ENCODE peak calls at places on chromosomes 1 and 21, in five cellular contexts. V, Q, T, H and D are unnamed samples. For H3K4me1, the result is how much of the 10 kb centered on the place peaks cover.

GRCh38 chr1:19388980-19389379 is 76.9 kb downstream of the SLC66A1 start:
- DNase-seq in H (no peak), Q (no peak), V (no peak), T (no peak), D (no peak)

GRCh38 chr1:111399792-111400610 is 27.5 kb downstream of the OVGP1 start:
- DNase-seq in H (peak), Q (no peak), T (peak), V (no peak), D (peak)

GRCh38 chr1:235670157-235670776 is 20.7 kb upstream of the GNG4 start:
- DNase-seq in T (no peak), Q (no peak), V (no peak), H (no peak), D (no peak)

GRCh38 chr1:218496561-218496960 is 151.4 kb downstream of the TGFB2 start:
- DNase-seq in T (no peak), H (peak), V (no peak), Q (no peak), D (no peak)

GRCh38 chr1:91527781-91528180 is 27.1 kb downstream of the CDC7 start:
- DNase-seq in T (no peak), V (no peak), Q (no peak), H (no peak), D (no peak)

GRCh38 chr1:235920596-235921375 is 54.1 kb upstream of the LYST start:
- DNase-seq in T (no peak), Q (no peak), V (no peak), H (no peak), D (no peak)

GRCh38 chr1:50077273-50077672 is 31.4 kb upstream of the ELAVL4 start:
- DNase-seq in T (no peak), H (no peak), V (no peak), Q (no peak), D (no peak)

GRCh38 chr1:111205724-111206070 is 5.3 kb upstream of the DENND2D start:
- DNase-seq in Q (no peak), V (no peak), T (no peak), H (no peak), D (no peak)

GRCh38 chr1:223653015-223653414 is 12.5 kb downstream of the CAPN8 start:
- DNase-seq in V (no peak), Q (no peak), H (no peak), T (no peak), D (no peak)

GRCh38 chr1:52007228-52008073 is 17.0 kb upstream of the RAB3B start:
- DNase-seq in H (no peak), V (no peak), Q (no peak), T (no peak), D (no peak)

GRCh38 chr1:85203573-85204169 is 2.9 kb upstream of the SYDE2 start:
- DNase-seq in H (no peak), Q (no peak), V (no peak), T (no peak), D (no peak)

GRCh38 chr1:40078512-40079333 is 18.3 kb downstream of the PPT1 start:
- DNase-seq in H (no peak), T (peak), Q (no peak), V (no peak), D (peak)

GRCh38 chr1:219160942-219161341 is 12.7 kb upstream of the LYPLAL1 start:
- DNase-seq in Q (no peak), T (no peak), H (no peak), V (no peak), D (no peak)

GRCh38 chr1:222892137-222892763 is 77.4 kb downstream of the DISP1 start:
- DNase-seq in T (no peak), V (no peak), H (no peak), Q (no peak), D (no peak)

GRCh38 chr1:171794085-171794484 is 12.6 kb downstream of the METTL13 start:
- DNase-seq in H (peak), T (no peak), Q (no peak), V (no peak), D (no peak)

GRCh38 chr1:93029317-93029716 is 49.8 kb upstream of the MTF2 start:
- DNase-seq in Q (no peak), H (no peak), V (no peak), T (no peak), D (no peak)

GRCh38 chr21:32916522-32917099 is 109.1 kb upstream of the OLIG2 start:
- DNase-seq in Q (no peak), T (no peak), H (no peak), V (no peak), D (no peak)

GRCh38 chr1:209645574-209646452 is 6.4 kb downstream of the LAMB3 start:
- DNase-seq in V (no peak), Q (no peak), H (no peak), T (no peak), D (no peak)

GRCh38 chr1:31891280-31891679 is 46.9 kb downstream of the PTP4A2 start:
- DNase-seq in Q (no peak), H (no peak), V (no peak), T (no peak), D (no peak)

GRCh38 chr21:44748621-44749020 is 37.2 kb upstream of the TSPEAR start:
- DNase-seq in V (no peak), T (no peak), H (no peak), Q (no peak), D (no peak)

GRCh38 chr1:223748405-223748772 is 36.0 kb downstream of the CAPN2 start:
- DNase-seq in T (no peak), Q (peak), V (no peak), H (no peak), D (no peak)

GRCh38 chr1:109771712-109772657 is 8.3 kb upstream of the EPS8L3 start:
- DNase-seq in H (no peak), T (no peak), Q (peak), V (peak), D (no peak)

GRCh38 chr1:212556822-212557549 is 51.6 kb upstream of the ATF3 start:
- DNase-seq in H (no peak), T (no peak), Q (no peak), V (no peak), D (no peak)

GRCh38 chr1:34710811-34711210 is 44.0 kb upstream of the GJB5 start:
- DNase-seq in H (no peak), Q (no peak), T (no peak), V (no peak), D (no peak)

GRCh38 chr1:44962729-44963128 is 23.7 kb downstream of the EIF2B3 start:
- DNase-seq in V (no peak), T (no peak), H (no peak), Q (no peak), D (no peak)

GRCh38 chr1:72394457-72394856 is 112.1 kb upstream of the NEGR1 start:
- DNase-seq in T (no peak), Q (no peak), V (no peak), H (no peak), D (no peak)

GRCh38 chr1:232226197-232226681 is 403.7 kb downstream of the SIPA1L2 start:
- DNase-seq in T (peak), H (no peak), V (no peak), Q (no peak), D (no peak)

GRCh38 chr21:19034041-19034440 is 630.5 kb upstream of the TMPRSS15 start:
- DNase-seq in Q (no peak), T (no peak), H (no peak), V (no peak), D (no peak)

GRCh38 chr1:157359309-157360020 is 192.8 kb downstream of the FCRL5 start:
- DNase-seq in T (no peak), V (no peak), Q (no peak), H (no peak), D (no peak)

GRCh38 chr1:5975133-5975880 is 16.9 kb downstream of the NPHP4 start:
- DNase-seq in Q (no peak), H (no peak), T (peak), V (peak), D (peak)

GRCh38 chr1:20440785-20441200 is 45.2 kb downstream of the CAMK2N1 start:
- DNase-seq in T (peak), H (no peak), Q (no peak), V (peak), D (peak)

GRCh38 chr1:10514490-10515235 is 39.9 kb downstream of the PEX14 start:
- DNase-seq in V (no peak), H (peak), T (peak), Q (no peak), D (no peak)

GRCh38 chr1:10511494-10511885 is 36.7 kb downstream of the PEX14 start:
- DNase-seq in H (no peak), Q (no peak), V (no peak), T (no peak), D (no peak)

GRCh38 chr1:10510520-10511493 is 36.1 kb downstream of the PEX14 start:
- DNase-seq in H (peak), T (no peak), V (no peak), Q (no peak), D (no peak)

GRCh38 chr1:10515627-10516026 is 40.9 kb downstream of the PEX14 start:
- DNase-seq in Q (no peak), H (no peak), V (no peak), T (peak), D (no peak)

GRCh38 chr1:10513199-10513598 is 38.4 kb downstream of the PEX14 start:
- DNase-seq in H (no peak), Q (no peak), T (no peak), V (no peak), D (no peak)
- H3K4me1 ChIP-seq in H (half or more), Q (under half), T (half or more), V (half or more), D (under half)

GRCh38 chr1:22542886-22543285 is 20.4 kb upstream of the EPHA8 start:
- DNase-seq in H (no peak), Q (no peak), V (no peak), T (no peak), D (no peak)
- TF ChIP-seq CTCF in H (no peak), Q (no peak), V (no peak), T (no peak), D (no peak)

GRCh38 chr1:161195171-161195570 is 3.7 kb downstream of the ADAMTS4 start:
- DNase-seq in H (no peak), V (no peak), Q (no peak), T (no peak), D (no peak)
- H3K4me1 ChIP-seq in H (under half), V (half or more), Q (under half), T (under half), D (under half)

GRCh38 chr1:8439015-8439702 is 121.2 kb downstream of the SLC45A1 start:
- DNase-seq in Q (peak), H (no peak), V (peak), T (peak), D (peak)
- TF ChIP-seq CTCF in Q (no peak), H (peak), V (no peak), T (no peak), D (no peak)

DNA sequence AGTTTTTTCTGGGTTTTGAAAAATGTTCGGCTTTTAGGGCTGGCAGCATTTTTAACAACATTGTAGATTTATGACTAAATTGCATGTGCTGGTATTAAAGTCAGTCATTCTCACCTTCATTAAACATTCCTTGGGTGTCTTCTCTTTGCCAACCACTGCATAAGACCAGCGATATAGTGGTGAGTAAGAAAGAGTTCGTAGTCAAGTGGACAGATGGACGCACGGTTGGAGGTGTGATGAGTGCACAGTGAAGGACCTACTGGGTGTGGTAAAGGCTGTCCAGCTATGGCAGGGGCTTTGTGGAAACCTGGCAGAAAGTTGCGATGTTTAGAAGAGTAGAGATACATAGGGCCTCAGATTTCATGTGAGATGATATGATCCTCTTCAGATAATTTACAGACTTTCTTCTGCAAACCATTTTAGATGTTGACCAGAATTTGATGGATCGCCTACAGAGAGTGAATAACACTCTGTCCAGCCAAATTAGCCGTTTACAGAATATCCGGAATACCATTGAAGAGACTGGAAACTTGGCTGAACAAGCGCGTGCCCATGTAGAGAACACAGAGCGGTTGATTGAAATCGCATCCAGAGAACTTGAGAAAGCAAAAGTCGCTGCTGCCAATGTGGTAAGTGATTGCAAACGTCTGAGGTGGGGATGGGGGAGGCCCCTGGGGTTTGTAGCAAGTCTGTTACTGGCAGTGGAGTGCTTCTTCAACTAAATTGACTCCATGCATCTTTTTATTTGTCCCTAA is 56.0 kb upstream of the LAMC2 start:
- DNase-seq in T (peak), H (no peak), V (no peak), Q (no peak), D (no peak)
- H3K4me1 ChIP-seq in T (under half), H (under half), V (under half), Q (under half), D (under half)

GRCh38 chr21:41932191-41932575 is 21.6 kb downstream of the C2CD2 start:
- DNase-seq in V (no peak), H (peak), Q (no peak), T (no peak), D (no peak)

GRCh38 chr21:41932576-41933258 is 21.1 kb downstream of the C2CD2 start:
- DNase-seq in H (no peak), T (peak), Q (no peak), V (peak), D (no peak)

GRCh38 chr21:41929248-41929647 is 24.6 kb downstream of the C2CD2 start:
- DNase-seq in Q (no peak), H (no peak), V (no peak), T (no peak), D (no peak)

GRCh38 chr21:41931041-41931451 is 22.8 kb downstream of the C2CD2 start:
- DNase-seq in V (no peak), Q (no peak), T (peak), H (no peak), D (no peak)

GRCh38 chr21:41933259-41934079 is 20.3 kb downstream of the C2CD2 start:
- DNase-seq in Q (no peak), T (no peak), H (no peak), V (no peak), D (no peak)
- TF ChIP-seq CTCF in Q (peak), T (no peak), H (peak), V (peak), D (no peak)

GRCh38 chr21:43603641-43604504 is 55.4 kb downstream of the HSF2BP start:
- DNase-seq in T (no peak), Q (no peak), V (no peak), H (no peak), D (no peak)

GRCh38 chr21:43605320-43606244 is 53.7 kb downstream of the HSF2BP start:
- DNase-seq in T (no peak), Q (no peak), V (no peak), H (no peak), D (no peak)

GRCh38 chr21:43602277-43603229 is 56.7 kb downstream of the HSF2BP start:
- DNase-seq in H (no peak), Q (no peak), T (peak), V (no peak), D (no peak)

GRCh38 chr21:43603230-43603626 is 56.1 kb downstream of the HSF2BP start:
- DNase-seq in T (peak), H (no peak), V (no peak), Q (no peak), D (no peak)

GRCh38 chr21:43604505-43605204 is 54.6 kb downstream of the HSF2BP start:
- DNase-seq in H (no peak), Q (no peak), T (no peak), V (no peak), D (no peak)
- H3K4me1 ChIP-seq in H (under half), Q (under half), T (under half), V (under half), D (under half)

GRCh38 chr1:201001962-201002361 is 21.6 kb downstream of the KIF21B start:
- DNase-seq in V (no peak), Q (no peak), T (no peak), H (no peak), D (no peak)

GRCh38 chr1:200999667-201000066 is 23.8 kb downstream of the KIF21B start:
- DNase-seq in T (no peak), Q (no peak), H (no peak), V (no peak), D (no peak)

GRCh38 chr1:201000391-201000790 is 23.1 kb downstream of the KIF21B start:
- DNase-seq in H (no peak), T (no peak), Q (no peak), V (no peak), D (no peak)

GRCh38 chr1:201002510-201002909 is 21.0 kb downstream of the KIF21B start:
- DNase-seq in V (no peak), Q (no peak), H (no peak), T (no peak), D (no peak)

GRCh38 chr1:200998323-200998722 is 25.2 kb downstream of the KIF21B start:
- DNase-seq in T (no peak), Q (no peak), H (no peak), V (no peak), D (no peak)
- TF ChIP-seq CTCF in T (no peak), Q (no peak), H (no peak), V (no peak), D (no peak)